ENCODE peak calls at places on chromosomes 4 and X, in five cellular contexts. S is mucosa of descending colon; V is cardiac muscle cell; K is transverse colon; J is CD8-positive, alpha-beta T cell. T is an unnamed sample.

GRCh38 chrX:307261-308111 is 11.1 kb downstream of the GTPBP6 start:
- DNase-seq in S (peak; percentile 47), K (no peak), J (no peak), V (no peak), T (no peak)

GRCh38 chr4:17447675-17448298 is 64.1 kb downstream of the QDPR start:
- DNase-seq in K (peak; percentile 27), V (peak; percentile 76), S (no peak), J (peak; percentile 55), T (peak; percentile 53)

GRCh38 chrX:49930046-49930445 is 7.7 kb downstream of the CLCN5 start:
- DNase-seq in J (no peak), K (no peak), V (no peak), S (no peak), T (no peak)

GRCh38 chrX:28665778-28666177 is 78.5 kb downstream of the IL1RAPL1 start:
- DNase-seq in J (no peak), S (no peak), V (no peak), K (no peak), T (no peak)

GRCh38 chr4:151674804-151675290 is 86.0 kb downstream of the GATB start:
- DNase-seq in S (no peak), K (peak; percentile 56), V (peak; percentile 78), J (no peak), T (no peak)

GRCh38 chr4:8435656-8436121 is 4.8 kb downstream of the ACOX3 start:
- DNase-seq in V (peak; percentile 67), J (no peak), K (peak; percentile 22), S (no peak), T (peak; percentile 22)

GRCh38 chr4:183563874-183564273 is 59.0 kb downstream of the ING2 start:
- DNase-seq in V (no peak), S (no peak), K (no peak), J (no peak), T (no peak)

GRCh38 chr4:102759835-102760644 is 728 bp downstream of the MANBA start:
- DNase-seq in V (peak; percentile 27), K (peak; percentile 28), J (peak; percentile 20), S (no peak), T (peak; percentile 38)

GRCh38 chrX:49221868-49222267 is 11.3 kb downstream of the CACNA1F start:
- DNase-seq in V (no peak), J (no peak), S (no peak), K (no peak), T (no peak)

GRCh38 chrX:119008122-119008744 is 33.8 kb downstream of the LONRF3 start:
- DNase-seq in S (no peak), J (peak; percentile 37), K (peak; percentile 21), V (peak; percentile 29), T (no peak)

GRCh38 chr4:36206012-36206411 is 38.3 kb downstream of the ARAP2 start:
- DNase-seq in K (no peak), V (no peak), S (no peak), J (no peak), T (no peak)

GRCh38 chr4:36207367-36207766 is 36.9 kb downstream of the ARAP2 start:
- DNase-seq in K (no peak), S (no peak), V (no peak), J (no peak), T (no peak)

GRCh38 chr4:36208884-36209473 is 35.3 kb downstream of the ARAP2 start:
- DNase-seq in V (no peak), K (peak; percentile 16), J (peak; percentile 34), S (no peak), T (peak; percentile 17)

GRCh38 chr4:36206586-36206985 is 37.7 kb downstream of the ARAP2 start:
- DNase-seq in V (no peak), S (no peak), J (no peak), K (no peak), T (no peak)

GRCh38 chr4:36207808-36208207 is 36.5 kb downstream of the ARAP2 start:
- DNase-seq in K (no peak), J (no peak), S (no peak), V (no peak), T (no peak)
- H3K4me1 ChIP-seq in K (peaks cover 12% of the 10 kb centered on the region), J (peaks cover 17% of the 10 kb centered on the region), S (peaks cover 3% of the 10 kb centered on the region), V (no peaks in the 10 kb centered on the region), T (peaks cover 21% of the 10 kb centered on the region)

GRCh38 chr4:2267841-2268240 is 5.9 kb upstream of the MXD4 start:
- DNase-seq in S (no peak), J (no peak), K (no peak), V (no peak), T (no peak)
- H3K4me1 ChIP-seq in S (peaks cover 5% of the 10 kb centered on the region), J (peaks cover 7% of the 10 kb centered on the region), K (peaks cover 26% of the 10 kb centered on the region), V (peaks cover 11% of the 10 kb centered on the region), T (peaks cover 3% of the 10 kb centered on the region)

GRCh38 chrX:146887020-146887419 is 72.5 kb upstream of the CXorf51A start:
- DNase-seq in J (no peak), S (no peak), K (no peak), V (no peak), T (no peak)

GRCh38 chrX:146881521-146881920 is 67.0 kb upstream of the CXorf51A start:
- DNase-seq in V (no peak), K (no peak), S (no peak), J (no peak), T (no peak)
- H3K4me1 ChIP-seq in V (no peaks in the 10 kb centered on the region), K (no peaks in the 10 kb centered on the region), S (no peaks in the 10 kb centered on the region), J (no peaks in the 10 kb centered on the region), T (no peaks in the 10 kb centered on the region)

GRCh38 chr4:40209401-40209800 is 12.6 kb downstream of the RHOH start:
- DNase-seq in J (no peak), K (no peak), V (no peak), S (no peak), T (no peak)
- H3K4me1 ChIP-seq in J (peaks cover 74% of the 10 kb centered on the region), K (peaks cover 9% of the 10 kb centered on the region), V (no peaks in the 10 kb centered on the region), S (peaks cover 2% of the 10 kb centered on the region), T (peaks cover 87% of the 10 kb centered on the region)

DNA sequence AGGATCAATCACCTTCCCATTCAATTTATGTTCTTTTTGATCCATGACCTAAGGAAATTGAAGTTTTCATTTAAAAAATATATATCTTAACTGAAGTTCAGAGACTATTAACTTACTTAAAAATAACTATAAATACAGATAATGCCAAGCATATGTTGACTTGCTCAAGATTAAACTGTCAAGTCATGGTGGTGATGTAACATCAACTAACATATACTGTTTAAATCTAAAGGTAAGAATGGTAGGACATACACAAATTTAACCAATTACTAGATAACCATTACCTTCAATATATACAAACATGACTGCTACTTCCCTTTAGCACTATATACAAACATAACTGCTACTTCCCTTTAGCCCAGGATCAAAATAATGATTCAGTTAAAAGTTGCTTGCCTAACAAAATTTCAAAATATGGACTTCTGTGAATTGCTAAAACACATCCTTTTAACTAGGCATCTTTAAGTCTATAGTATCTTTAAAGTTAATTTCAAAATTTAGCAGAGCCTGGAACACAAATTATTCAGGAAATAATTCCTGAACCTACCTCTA is 14.9 kb downstream of the HNRNPD start:
- DNase-seq in J (no peak), S (no peak), V (no peak), K (no peak), T (no peak)
- H3K4me1 ChIP-seq in J (peaks cover 77% of the 10 kb centered on the region), S (peaks cover 22% of the 10 kb centered on the region), V (peaks cover 38% of the 10 kb centered on the region), K (peaks cover 68% of the 10 kb centered on the region), T (peaks cover 79% of the 10 kb centered on the region)

GRCh38 chr4:142407569-142407968 is 438.5 kb downstream of the INPP4B start:
- DNase-seq in S (no peak), V (no peak), J (no peak), K (no peak), T (no peak)

GRCh38 chr4:142406051-142406549 is 440.0 kb downstream of the INPP4B start:
- DNase-seq in S (no peak), K (no peak), J (no peak), V (peak; percentile 22), T (peak; percentile 5)

GRCh38 chr4:142404191-142404611 is 441.9 kb downstream of the INPP4B start:
- DNase-seq in V (no peak), S (no peak), J (no peak), K (no peak), T (peak; percentile 22)

GRCh38 chr4:142406917-142407501 is 439.1 kb downstream of the INPP4B start:
- DNase-seq in S (no peak), V (no peak), K (no peak), J (no peak), T (peak; percentile 36)

GRCh38 chr4:142405021-142405991 is 440.8 kb downstream of the INPP4B start:
- DNase-seq in S (no peak), J (peak; percentile 27), V (peak; percentile 25), K (peak; percentile 33), T (peak; percentile 47)
- H3K4me1 ChIP-seq in S (peaks cover 8% of the 10 kb centered on the region), J (peaks cover 63% of the 10 kb centered on the region), V (peaks cover 22% of the 10 kb centered on the region), K (peaks cover 31% of the 10 kb centered on the region), T (peaks cover 60% of the 10 kb centered on the region)